ENCODE peak calls at places on chromosomes 13 and 19, in six cellular contexts. One of them, this sample, is unnamed.

GRCh38 chr19:14672043-14672872 is 2.4 kb downstream of the ADGRE3 start:
- ATAC-seq in upper lobe of left lung: peak
- ATAC-seq in HepG2: no peak
- ATAC-seq in A549: no peak
- ATAC-seq in GM12878: no peak
- ATAC-seq in K562: no peak
- ATAC-seq in this sample: no peak

GRCh38 chr19:28596561-28597071 is 616.3 kb downstream of the UQCRFS1 start:
- ATAC-seq in upper lobe of left lung: no peak
- ATAC-seq in HepG2: no peak
- ATAC-seq in A549: no peak
- ATAC-seq in GM12878: no peak
- ATAC-seq in K562: no peak
- ATAC-seq in this sample: no peak

GRCh38 chr13:29782798-29783197 is 67.6 kb downstream of the UBL3 start:
- ATAC-seq in upper lobe of left lung: no peak
- ATAC-seq in HepG2: no peak
- ATAC-seq in A549: no peak
- ATAC-seq in GM12878: peak
- ATAC-seq in K562: no peak
- ATAC-seq in this sample: no peak

GRCh38 chr19:44746946-44747738 is 1.4 kb upstream of the BCL3 start:
- ATAC-seq in upper lobe of left lung: peak
- ATAC-seq in HepG2: peak
- ATAC-seq in A549: peak
- ATAC-seq in GM12878: peak
- ATAC-seq in K562: peak
- ATAC-seq in this sample: peak

GRCh38 chr19:18123819-18124218 is 26.2 kb downstream of the MAST3 start:
- ATAC-seq in upper lobe of left lung: no peak
- ATAC-seq in HepG2: no peak
- ATAC-seq in A549: no peak
- ATAC-seq in GM12878: no peak
- ATAC-seq in K562: no peak
- ATAC-seq in this sample: peak

GRCh38 chr19:29962777-29963176 is 20.7 kb downstream of the URI1 start:
- ATAC-seq in upper lobe of left lung: no peak
- ATAC-seq in HepG2: no peak
- ATAC-seq in A549: no peak
- ATAC-seq in GM12878: no peak
- ATAC-seq in K562: no peak
- ATAC-seq in this sample: no peak

GRCh38 chr13:113897161-113897560 is 33.3 kb upstream of the GAS6 start:
- ATAC-seq in upper lobe of left lung: peak
- ATAC-seq in HepG2: no peak
- ATAC-seq in A549: peak
- ATAC-seq in GM12878: no peak
- ATAC-seq in K562: no peak
- ATAC-seq in this sample: peak

GRCh38 chr13:93169980-93170379 is 56.6 kb upstream of the GPC6 start:
- ATAC-seq in upper lobe of left lung: no peak
- ATAC-seq in HepG2: peak
- ATAC-seq in A549: peak
- ATAC-seq in GM12878: no peak
- ATAC-seq in K562: no peak
- ATAC-seq in this sample: no peak

GRCh38 chr19:3193256-3194062 is 7.7 kb downstream of the NCLN start:
- ATAC-seq in upper lobe of left lung: no peak
- ATAC-seq in HepG2: no peak
- ATAC-seq in A549: no peak
- ATAC-seq in GM12878: no peak
- ATAC-seq in K562: peak
- ATAC-seq in this sample: no peak

GRCh38 chr19:18717601-18718000 is 34.1 kb downstream of the CRTC1 start:
- ATAC-seq in upper lobe of left lung: no peak
- ATAC-seq in HepG2: no peak
- ATAC-seq in A549: no peak
- ATAC-seq in GM12878: no peak
- ATAC-seq in K562: no peak
- ATAC-seq in this sample: no peak

GRCh38 chr13:30804474-30804873 is 69.1 kb downstream of the ALOX5AP start:
- ATAC-seq in upper lobe of left lung: no peak
- ATAC-seq in HepG2: peak
- ATAC-seq in A549: peak
- ATAC-seq in GM12878: no peak
- ATAC-seq in K562: no peak
- ATAC-seq in this sample: no peak

GRCh38 chr13:77289844-77290243 is 37.0 kb downstream of the MYCBP2 start:
- ATAC-seq in upper lobe of left lung: no peak
- ATAC-seq in HepG2: no peak
- ATAC-seq in A549: no peak
- ATAC-seq in GM12878: no peak
- ATAC-seq in K562: no peak
- ATAC-seq in this sample: no peak

DNA sequence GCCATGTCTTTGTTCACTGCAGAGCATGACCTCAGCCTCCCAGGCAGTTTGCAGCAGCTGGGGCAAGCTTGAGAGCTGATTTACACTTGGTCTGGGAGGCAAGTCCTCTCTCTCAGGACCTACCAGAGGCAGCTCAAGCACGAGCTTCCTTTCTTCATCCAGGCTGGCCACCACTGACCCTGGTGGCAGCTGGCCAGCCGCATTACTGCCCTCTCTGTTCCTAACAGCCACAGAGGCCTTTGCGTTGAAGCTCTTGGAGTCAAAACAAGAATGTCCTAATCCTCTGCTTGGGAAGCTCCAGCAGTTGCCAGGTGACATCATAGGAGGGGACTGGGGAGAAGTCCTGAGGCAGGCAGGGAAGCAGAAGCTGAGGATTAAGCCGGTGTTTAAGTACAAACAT is 85.7 kb downstream of the NUFIP1 start:
- ATAC-seq in upper lobe of left lung: peak
- ATAC-seq in HepG2: no peak
- ATAC-seq in A549: no peak
- ATAC-seq in GM12878: no peak
- ATAC-seq in K562: no peak
- ATAC-seq in this sample: peak
- TF ChIP-seq EP300 in upper lobe of left lung: no peak
- TF ChIP-seq EP300 in HepG2: no peak
- TF ChIP-seq EP300 in A549: no peak
- TF ChIP-seq EP300 in GM12878: no peak
- TF ChIP-seq EP300 in K562: no peak
- TF ChIP-seq EP300 in this sample: no peak

DNA sequence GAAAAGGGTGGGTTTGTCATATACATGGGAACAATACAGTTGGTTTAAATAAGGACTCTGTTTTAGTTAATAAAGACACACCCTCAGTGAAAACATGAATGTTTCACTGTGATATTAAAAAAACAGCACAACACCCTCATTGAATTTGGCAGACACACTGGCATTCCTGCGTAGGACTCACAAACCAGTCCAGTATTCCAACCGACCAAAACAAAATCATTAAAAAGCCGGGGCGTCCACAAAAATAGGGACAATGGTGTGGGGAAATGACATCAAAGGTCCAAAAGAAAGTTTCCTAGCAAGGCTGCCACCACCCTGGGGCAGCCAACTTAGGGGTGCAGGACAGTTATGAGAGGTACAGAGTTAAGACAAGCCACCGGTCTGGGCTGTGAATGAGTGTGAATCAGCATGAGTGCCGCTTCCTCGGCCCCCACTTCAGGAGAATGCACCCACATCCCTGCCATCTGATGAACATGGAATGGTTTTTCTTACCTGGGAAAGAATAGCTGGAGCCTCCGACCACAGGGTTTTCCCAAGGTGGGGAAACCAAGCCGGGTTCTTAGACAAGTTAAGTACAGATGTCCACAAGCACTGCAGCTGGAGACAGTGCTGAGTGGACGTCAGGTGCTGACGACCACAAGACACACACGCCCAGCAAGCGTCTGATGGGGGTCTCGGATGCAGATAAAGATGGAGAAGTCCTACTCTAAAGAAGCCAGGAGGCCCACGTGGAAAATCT is 73.3 kb downstream of the KLF2 start:
- ATAC-seq in upper lobe of left lung: peak
- ATAC-seq in HepG2: no peak
- ATAC-seq in A549: no peak
- ATAC-seq in GM12878: no peak
- ATAC-seq in K562: no peak
- ATAC-seq in this sample: peak
- TF ChIP-seq EP300 in upper lobe of left lung: no peak
- TF ChIP-seq EP300 in HepG2: no peak
- TF ChIP-seq EP300 in A549: no peak
- TF ChIP-seq EP300 in GM12878: no peak
- TF ChIP-seq EP300 in K562: no peak
- TF ChIP-seq EP300 in this sample: no peak

DNA sequence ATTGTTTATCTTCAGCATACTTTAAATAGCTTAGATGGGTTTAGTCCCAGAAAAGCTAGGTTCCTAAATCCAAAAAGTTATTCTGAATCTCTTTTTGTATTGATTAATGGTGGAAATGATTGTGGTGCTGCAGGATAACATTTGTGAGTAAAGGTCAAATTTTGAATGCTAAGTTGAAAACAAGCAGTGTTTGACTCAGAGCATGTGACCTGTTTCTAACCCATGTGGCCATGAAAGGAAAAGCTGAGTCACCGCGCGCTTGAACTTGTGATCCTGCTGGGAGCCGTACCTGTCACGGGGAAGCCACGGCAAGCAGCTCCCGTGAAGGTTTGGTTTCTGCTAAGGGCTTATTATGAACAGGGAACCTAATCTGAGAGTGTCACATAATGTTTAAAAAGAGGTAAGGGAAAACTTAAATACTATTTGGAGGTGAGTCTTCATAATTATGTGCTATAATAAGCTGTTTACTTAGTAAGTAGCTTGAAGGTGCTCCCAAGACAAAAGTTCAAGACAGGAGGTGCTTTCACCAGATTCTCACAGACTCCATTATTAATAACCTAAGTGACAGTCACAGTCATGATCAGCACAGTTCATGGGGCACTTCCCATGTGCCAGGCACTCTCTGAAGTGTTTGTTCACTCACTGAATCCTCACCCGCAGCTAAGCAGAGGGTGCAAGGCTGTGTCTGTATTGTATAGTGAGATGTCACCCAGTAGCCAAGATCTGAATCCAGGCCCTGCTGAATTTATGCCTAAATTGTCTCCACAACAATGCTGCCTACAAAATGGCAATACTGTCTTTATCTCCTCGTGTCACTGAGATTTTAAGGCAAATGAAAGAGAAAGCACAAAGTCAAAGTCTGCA is 286.5 kb downstream of the MYO16 start:
- ATAC-seq in upper lobe of left lung: peak
- ATAC-seq in HepG2: peak
- ATAC-seq in A549: peak
- ATAC-seq in GM12878: peak
- ATAC-seq in K562: peak
- ATAC-seq in this sample: peak
- TF ChIP-seq EP300 in upper lobe of left lung: no peak
- TF ChIP-seq EP300 in HepG2: peak
- TF ChIP-seq EP300 in A549: peak
- TF ChIP-seq EP300 in GM12878: no peak
- TF ChIP-seq EP300 in K562: peak
- TF ChIP-seq EP300 in this sample: no peak

GRCh38 chr19:4241824-4242430 is 5.0 kb upstream of the YJU2 start:
- ATAC-seq in upper lobe of left lung: no peak
- ATAC-seq in HepG2: no peak
- ATAC-seq in A549: no peak
- ATAC-seq in GM12878: no peak
- ATAC-seq in K562: no peak
- ATAC-seq in this sample: no peak

GRCh38 chr19:4246767-4247593 is at the start of gene YJU2:
- ATAC-seq in upper lobe of left lung: peak
- ATAC-seq in HepG2: peak
- ATAC-seq in A549: peak
- ATAC-seq in GM12878: peak
- ATAC-seq in K562: peak
- ATAC-seq in this sample: peak
- TF ChIP-seq EP300 in upper lobe of left lung: no peak
- TF ChIP-seq EP300 in HepG2: no peak
- TF ChIP-seq EP300 in A549: no peak
- TF ChIP-seq EP300 in GM12878: no peak
- TF ChIP-seq EP300 in K562: no peak
- TF ChIP-seq EP300 in this sample: no peak

GRCh38 chr19:42075616-42076374 is at the start of gene ZNF574:
- ATAC-seq in upper lobe of left lung: peak
- ATAC-seq in HepG2: peak
- ATAC-seq in A549: peak
- ATAC-seq in GM12878: peak
- ATAC-seq in K562: peak
- ATAC-seq in this sample: peak
- TF ChIP-seq EP300 in upper lobe of left lung: no peak
- TF ChIP-seq EP300 in HepG2: no peak
- TF ChIP-seq EP300 in A549: no peak
- TF ChIP-seq EP300 in GM12878: no peak
- TF ChIP-seq EP300 in K562: no peak
- TF ChIP-seq EP300 in this sample: no peak

GRCh38 chr19:1269065-1269477 is at the start of gene CIRBP:
- ATAC-seq in upper lobe of left lung: peak
- ATAC-seq in HepG2: peak
- ATAC-seq in A549: peak
- ATAC-seq in GM12878: peak
- ATAC-seq in K562: peak
- ATAC-seq in this sample: peak

GRCh38 chr19:1270168-1270853 is 1.2 kb downstream of the CIRBP start:
- ATAC-seq in upper lobe of left lung: no peak
- ATAC-seq in HepG2: no peak
- ATAC-seq in A549: no peak
- ATAC-seq in GM12878: no peak
- ATAC-seq in K562: no peak
- ATAC-seq in this sample: no peak

GRCh38 chr19:1268392-1269064 is 604 bp upstream of the CIRBP start:
- ATAC-seq in upper lobe of left lung: no peak
- ATAC-seq in HepG2: no peak
- ATAC-seq in A549: no peak
- ATAC-seq in GM12878: no peak
- ATAC-seq in K562: no peak
- ATAC-seq in this sample: no peak

GRCh38 chr19:1270854-1271527 is 1.9 kb downstream of the CIRBP start:
- ATAC-seq in upper lobe of left lung: no peak
- ATAC-seq in HepG2: no peak
- ATAC-seq in A549: no peak
- ATAC-seq in GM12878: no peak
- ATAC-seq in K562: no peak
- ATAC-seq in this sample: no peak

GRCh38 chr19:1269478-1270167 is 491 bp downstream of the CIRBP start:
- ATAC-seq in upper lobe of left lung: peak
- ATAC-seq in HepG2: no peak
- ATAC-seq in A549: peak
- ATAC-seq in GM12878: peak
- ATAC-seq in K562: peak
- ATAC-seq in this sample: peak
- TF ChIP-seq EP300 in upper lobe of left lung: peak
- TF ChIP-seq EP300 in HepG2: no peak
- TF ChIP-seq EP300 in A549: no peak
- TF ChIP-seq EP300 in GM12878: no peak
- TF ChIP-seq EP300 in K562: no peak
- TF ChIP-seq EP300 in this sample: no peak

GRCh38 chr13:110216403-110217041 is 90.4 kb downstream of the COL4A1 start:
- ATAC-seq in upper lobe of left lung: peak
- ATAC-seq in HepG2: no peak
- ATAC-seq in A549: no peak
- ATAC-seq in GM12878: no peak
- ATAC-seq in K562: no peak
- ATAC-seq in this sample: peak
- TF ChIP-seq EP300 in upper lobe of left lung: peak
- TF ChIP-seq EP300 in HepG2: no peak
- TF ChIP-seq EP300 in A549: no peak
- TF ChIP-seq EP300 in GM12878: no peak
- TF ChIP-seq EP300 in K562: no peak
- TF ChIP-seq EP300 in this sample: peak